ENCODE peak calls at places on chromosome 10, in seven cellular contexts. X is stomach, C is IMR-90, N is spleen, O is sigmoid colon, W is adrenal gland, B is prostate gland. V is an unnamed sample. For H3K27me3, the result is how much of the 10 kb centered on the place peaks cover.

GRCh38 chr10:98485959-98486358 is 39.2 kb upstream of the HPS1 start:
- DNase-seq in O (no peak), B (no peak), N (no peak), X (no peak), W (no peak), C (peak), V (no peak)

GRCh38 chr10:3848768-3849643 is 64.0 kb upstream of the KLF6 start:
- DNase-seq in C (peak), W (no peak), O (no peak), B (no peak), N (no peak), X (no peak), V (no peak)

GRCh38 chr10:68288680-68289079 is 43.2 kb upstream of the HNRNPH3 start:
- DNase-seq in N (no peak), W (no peak), X (no peak), C (no peak), B (no peak), O (no peak), V (no peak)

GRCh38 chr10:4688620-4689019 is 137.4 kb upstream of the AKR1E2 start:
- DNase-seq in C (no peak), B (no peak), W (no peak), N (no peak), X (no peak), O (no peak), V (no peak)

GRCh38 chr10:124670849-124671248 is 73.3 kb downstream of the FAM53B start:
- DNase-seq in X (no peak), O (no peak), N (peak), B (no peak), C (no peak), W (peak), V (no peak)

GRCh38 chr10:31739146-31739545 is 189.5 kb downstream of the ARHGAP12 start:
- DNase-seq in X (no peak), O (no peak), C (no peak), N (no peak), B (no peak), W (no peak), V (no peak)

GRCh38 chr10:84548869-84549268 is 220.5 kb downstream of the CCSER2 start:
- DNase-seq in W (no peak), X (no peak), N (no peak), O (no peak), B (no peak), C (no peak), V (no peak)

GRCh38 chr10:49415109-49415508 is 19.2 kb upstream of the DRGX start:
- DNase-seq in W (no peak), X (no peak), C (no peak), O (no peak), B (no peak), N (no peak), V (no peak)

GRCh38 chr10:132626761-132627735 is 89.5 kb downstream of the INPP5A start:
- DNase-seq in O (peak), X (no peak), C (no peak), B (no peak), W (no peak), N (peak), V (no peak)

GRCh38 chr10:90862908-90863514 is 5.2 kb upstream of the HTR7 start:
- DNase-seq in X (no peak), O (no peak), C (peak), W (peak), B (no peak), N (no peak), V (no peak)

GRCh38 chr10:61217851-61218565 is 235.2 kb downstream of the TMEM26 start:
- DNase-seq in B (no peak), X (no peak), N (no peak), O (no peak), C (no peak), W (no peak), V (no peak)

GRCh38 chr10:3907514-3907913 is 122.5 kb upstream of the KLF6 start:
- DNase-seq in N (no peak), B (no peak), W (no peak), C (peak), X (no peak), O (peak), V (peak)

GRCh38 chr10:9579110-9579705 is 1438.5 kb upstream of the CELF2 start:
- DNase-seq in N (no peak), W (no peak), O (no peak), X (no peak), C (peak), B (no peak), V (no peak)

GRCh38 chr10:128069351-128070051 is 56.7 kb downstream of the MKI67 start:
- DNase-seq in W (peak), O (peak), X (peak), B (peak), C (peak), N (peak), V (peak)

GRCh38 chr10:96835826-96836365 is 3.8 kb downstream of the LCOR start:
- DNase-seq in N (no peak), W (no peak), O (no peak), B (no peak), X (no peak), C (peak), V (no peak)

GRCh38 chr10:12041766-12042408 is 722 bp downstream of the UPF2 start:
- DNase-seq in X (no peak), C (peak), B (peak), W (peak), N (no peak), O (no peak), V (no peak)
- TF ChIP-seq POLR2A in X (no peak), C (no peak), B (no peak), W (peak), N (no peak), O (no peak), V (no peak)

GRCh38 chr10:117170244-117170643 is 27.0 kb upstream of the KCNK18 start:
- DNase-seq in W (no peak), B (no peak), N (no peak), C (no peak), X (no peak), O (no peak), V (no peak)

GRCh38 chr10:117178190-117178589 is 19.1 kb upstream of the KCNK18 start:
- DNase-seq in O (no peak), X (no peak), N (no peak), B (no peak), W (no peak), C (no peak), V (no peak)

GRCh38 chr10:117174439-117175214 is 22.7 kb upstream of the KCNK18 start:
- DNase-seq in W (peak), O (peak), X (peak), C (peak), N (peak), B (peak), V (peak)

GRCh38 chr10:117175215-117175900 is 21.9 kb upstream of the KCNK18 start:
- DNase-seq in C (no peak), O (no peak), N (peak), X (no peak), W (peak), B (no peak), V (no peak)

DNA sequence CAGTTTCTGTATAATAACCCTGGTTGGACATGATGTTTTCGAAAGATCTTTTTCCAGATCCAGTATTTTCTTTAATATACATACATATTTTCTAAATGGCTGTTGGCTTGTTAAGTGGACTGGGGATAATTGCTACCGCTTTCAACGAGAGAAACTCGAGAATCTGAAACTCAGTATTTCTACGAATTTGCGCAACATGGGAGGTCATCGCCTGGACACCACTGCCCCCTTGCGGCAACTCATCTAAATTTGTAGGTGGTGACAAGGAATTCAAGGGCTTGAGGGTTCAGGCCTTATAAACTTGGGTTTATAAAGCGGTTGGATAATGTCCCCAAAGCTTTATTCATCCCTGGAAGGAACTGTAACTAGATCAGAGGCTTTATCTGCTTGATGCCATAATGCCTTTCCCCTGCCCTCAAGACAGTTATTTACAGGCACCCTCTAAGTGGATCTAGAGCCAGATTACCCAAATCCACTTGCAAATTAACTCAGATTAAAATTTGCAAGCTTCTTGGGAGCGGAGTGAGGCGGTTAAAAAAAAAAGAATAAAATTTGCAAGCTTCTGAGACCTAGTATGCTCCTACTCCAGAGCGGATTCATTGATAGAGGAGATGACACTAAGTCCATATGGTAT is 21.3 kb upstream of the KCNK18 start:
- DNase-seq in C (peak), W (peak), X (peak), O (peak), B (peak), N (peak), V (peak)
- H3K4me3 ChIP-seq in C (no peak), W (no peak), X (peak), O (peak), B (no peak), N (peak), V (peak)

GRCh38 chr10:123149568-123150228 is 1.8 kb downstream of the HMX2 start:
- DNase-seq in N (peak), B (no peak), O (no peak), W (no peak), X (no peak), C (peak), V (no peak)
- H3K27me3 ChIP-seq in N (under half), B (half or more), O (half or more), W (half or more), X (half or more), C (half or more), V (half or more)

DNA sequence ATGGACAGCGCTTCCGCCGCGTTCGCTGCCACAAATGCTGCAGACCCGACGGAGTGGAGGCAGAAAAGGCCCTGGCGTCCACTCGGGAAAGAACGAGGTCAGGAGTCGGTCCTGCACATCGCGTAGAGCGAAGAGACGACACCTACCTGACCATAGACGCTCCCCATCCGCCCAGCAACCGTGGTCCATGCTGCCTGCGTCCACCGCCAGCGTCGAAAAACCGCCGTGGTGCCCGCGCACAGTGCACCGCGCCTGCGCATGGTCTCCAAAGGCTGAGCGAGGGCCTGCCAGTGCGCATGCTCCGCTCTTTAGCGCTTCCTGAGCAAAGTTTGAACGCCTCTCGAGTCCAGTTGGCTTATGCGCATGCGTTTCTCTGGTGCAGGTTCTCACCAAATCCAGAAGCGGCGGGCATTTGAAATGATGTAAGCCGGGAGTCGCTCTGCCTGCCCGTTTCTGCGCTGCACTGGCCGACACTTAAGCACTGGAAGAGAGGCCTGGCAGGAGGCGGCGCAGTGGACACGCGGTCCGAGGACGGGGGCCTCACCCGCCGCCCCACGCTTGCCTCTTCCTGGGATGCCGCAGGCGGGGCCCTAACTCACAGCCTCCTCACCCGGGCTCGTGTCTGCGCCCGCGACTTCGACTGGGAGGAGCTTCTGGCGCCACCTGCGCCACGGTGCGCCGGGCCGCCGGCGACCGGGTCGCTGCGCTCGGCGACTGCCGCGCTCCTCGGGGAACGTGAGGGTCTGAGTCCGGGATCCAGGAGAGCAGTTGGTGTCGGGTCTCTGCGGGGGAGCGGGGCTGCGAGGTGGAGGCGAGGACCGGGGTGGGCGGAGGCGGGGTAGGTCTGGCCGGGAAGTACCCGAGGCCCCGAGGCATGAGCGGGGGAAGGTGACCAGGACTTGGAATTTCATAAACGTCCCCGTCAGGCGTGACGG is at the start of gene FAM24B:
- DNase-seq in O (peak), N (peak), B (peak), C (peak), W (peak), X (peak), V (peak)
- TF ChIP-seq POLR2A in O (no peak), N (peak), B (peak), C (no peak), W (peak), X (no peak), V (no peak)

V was measured in gastrocnemius medialis.